ENCODE peak calls at places on chromosomes 7 and 10, in ten cellular contexts. One of them, this sample, is unnamed. For H3K4me1, the result is how much of the 10 kb centered on the place peaks cover.

GRCh38 chr10:33321516-33321915 is 13.0 kb downstream of the NRP1 start:
- DNase-seq in spleen: no peak
- DNase-seq in esophagus squamous epithelium: no peak
- DNase-seq in HCT116: no peak
- DNase-seq in body of pancreas: no peak
- DNase-seq in thyroid gland: no peak
- DNase-seq in stomach: no peak
- DNase-seq in heart left ventricle: no peak
- DNase-seq in uterus: no peak
- DNase-seq in transverse colon: no peak
- DNase-seq in this sample: no peak

GRCh38 chr7:27364344-27364758 is 121.7 kb downstream of the EVX1 start:
- DNase-seq in uterus: peak
- DNase-seq in esophagus squamous epithelium: no peak
- DNase-seq in thyroid gland: peak
- DNase-seq in spleen: no peak
- DNase-seq in stomach: peak
- DNase-seq in HCT116: no peak
- DNase-seq in heart left ventricle: peak
- DNase-seq in body of pancreas: peak
- DNase-seq in transverse colon: peak
- DNase-seq in this sample: peak

GRCh38 chr7:56007891-56008290 is 43.4 kb downstream of the PSPH start:
- DNase-seq in uterus: no peak
- DNase-seq in HCT116: no peak
- DNase-seq in thyroid gland: no peak
- DNase-seq in spleen: no peak
- DNase-seq in esophagus squamous epithelium: no peak
- DNase-seq in heart left ventricle: no peak
- DNase-seq in stomach: no peak
- DNase-seq in transverse colon: no peak
- DNase-seq in body of pancreas: no peak
- DNase-seq in this sample: no peak

GRCh38 chr7:140723002-140723401 is 26.5 kb downstream of the NDUFB2 start:
- DNase-seq in body of pancreas: no peak
- DNase-seq in esophagus squamous epithelium: no peak
- DNase-seq in uterus: no peak
- DNase-seq in thyroid gland: no peak
- DNase-seq in heart left ventricle: no peak
- DNase-seq in transverse colon: no peak
- DNase-seq in stomach: no peak
- DNase-seq in spleen: no peak
- DNase-seq in HCT116: no peak
- DNase-seq in this sample: no peak

GRCh38 chr7:26034386-26034785 is 117.6 kb upstream of the NFE2L3 start:
- DNase-seq in uterus: no peak
- DNase-seq in transverse colon: no peak
- DNase-seq in heart left ventricle: no peak
- DNase-seq in stomach: no peak
- DNase-seq in thyroid gland: no peak
- DNase-seq in body of pancreas: no peak
- DNase-seq in HCT116: no peak
- DNase-seq in esophagus squamous epithelium: no peak
- DNase-seq in spleen: no peak
- DNase-seq in this sample: no peak

GRCh38 chr7:127392182-127392565 is 334 bp downstream of the ZNF800 start:
- DNase-seq in HCT116: no peak
- DNase-seq in thyroid gland: peak
- DNase-seq in stomach: peak
- DNase-seq in esophagus squamous epithelium: peak
- DNase-seq in heart left ventricle: peak
- DNase-seq in spleen: peak
- DNase-seq in uterus: peak
- DNase-seq in transverse colon: peak
- DNase-seq in body of pancreas: peak
- DNase-seq in this sample: peak

GRCh38 chr7:13508586-13508985 is 480.9 kb downstream of the ETV1 start:
- DNase-seq in thyroid gland: no peak
- DNase-seq in stomach: no peak
- DNase-seq in HCT116: no peak
- DNase-seq in body of pancreas: no peak
- DNase-seq in uterus: no peak
- DNase-seq in spleen: no peak
- DNase-seq in heart left ventricle: no peak
- DNase-seq in esophagus squamous epithelium: no peak
- DNase-seq in transverse colon: no peak
- DNase-seq in this sample: no peak

GRCh38 chr10:13001041-13001886 is at the start of gene CCDC3:
- DNase-seq in uterus: peak
- DNase-seq in HCT116: no peak
- DNase-seq in heart left ventricle: no peak
- DNase-seq in transverse colon: no peak
- DNase-seq in thyroid gland: peak
- DNase-seq in body of pancreas: peak
- DNase-seq in esophagus squamous epithelium: no peak
- DNase-seq in stomach: no peak
- DNase-seq in spleen: no peak
- DNase-seq in this sample: no peak

GRCh38 chr7:100673302-100673941 is at the start of gene GNB2:
- DNase-seq in uterus: peak
- DNase-seq in spleen: peak
- DNase-seq in esophagus squamous epithelium: peak
- DNase-seq in transverse colon: peak
- DNase-seq in HCT116: peak
- DNase-seq in heart left ventricle: peak
- DNase-seq in thyroid gland: peak
- DNase-seq in stomach: peak
- DNase-seq in body of pancreas: peak
- DNase-seq in this sample: peak

GRCh38 chr7:137325927-137326326 is 17.6 kb downstream of the PTN start:
- DNase-seq in thyroid gland: no peak
- DNase-seq in heart left ventricle: no peak
- DNase-seq in HCT116: no peak
- DNase-seq in uterus: no peak
- DNase-seq in esophagus squamous epithelium: no peak
- DNase-seq in stomach: no peak
- DNase-seq in body of pancreas: no peak
- DNase-seq in transverse colon: no peak
- DNase-seq in spleen: no peak
- DNase-seq in this sample: no peak

GRCh38 chr10:44065788-44066075 is 319.2 kb downstream of the CXCL12 start:
- DNase-seq in HCT116: no peak
- DNase-seq in body of pancreas: no peak
- DNase-seq in transverse colon: no peak
- DNase-seq in spleen: no peak
- DNase-seq in heart left ventricle: no peak
- DNase-seq in esophagus squamous epithelium: no peak
- DNase-seq in uterus: no peak
- DNase-seq in thyroid gland: no peak
- DNase-seq in stomach: no peak
- DNase-seq in this sample: no peak

GRCh38 chr10:73456187-73456890 is 23.0 kb upstream of the MSS51 start:
- DNase-seq in thyroid gland: no peak
- DNase-seq in body of pancreas: no peak
- DNase-seq in heart left ventricle: no peak
- DNase-seq in HCT116: no peak
- DNase-seq in transverse colon: no peak
- DNase-seq in spleen: no peak
- DNase-seq in uterus: no peak
- DNase-seq in esophagus squamous epithelium: no peak
- DNase-seq in stomach: no peak
- DNase-seq in this sample: no peak

GRCh38 chr7:137771679-137772078 is 75.1 kb downstream of the DGKI start:
- DNase-seq in body of pancreas: no peak
- DNase-seq in spleen: no peak
- DNase-seq in stomach: no peak
- DNase-seq in esophagus squamous epithelium: no peak
- DNase-seq in HCT116: no peak
- DNase-seq in heart left ventricle: no peak
- DNase-seq in uterus: no peak
- DNase-seq in transverse colon: no peak
- DNase-seq in thyroid gland: no peak
- DNase-seq in this sample: no peak

GRCh38 chr7:3120513-3120912 is 76.8 kb upstream of the CARD11 start:
- DNase-seq in stomach: no peak
- DNase-seq in transverse colon: no peak
- DNase-seq in spleen: no peak
- DNase-seq in heart left ventricle: no peak
- DNase-seq in thyroid gland: no peak
- DNase-seq in uterus: no peak
- DNase-seq in body of pancreas: no peak
- DNase-seq in esophagus squamous epithelium: no peak
- DNase-seq in HCT116: no peak
- DNase-seq in this sample: no peak

GRCh38 chr10:122159159-122159970 is 111.7 kb upstream of the BTBD16 start:
- DNase-seq in esophagus squamous epithelium: no peak
- DNase-seq in uterus: no peak
- DNase-seq in spleen: peak
- DNase-seq in stomach: no peak
- DNase-seq in body of pancreas: no peak
- DNase-seq in heart left ventricle: no peak
- DNase-seq in thyroid gland: peak
- DNase-seq in HCT116: no peak
- DNase-seq in transverse colon: no peak
- DNase-seq in this sample: no peak

DNA sequence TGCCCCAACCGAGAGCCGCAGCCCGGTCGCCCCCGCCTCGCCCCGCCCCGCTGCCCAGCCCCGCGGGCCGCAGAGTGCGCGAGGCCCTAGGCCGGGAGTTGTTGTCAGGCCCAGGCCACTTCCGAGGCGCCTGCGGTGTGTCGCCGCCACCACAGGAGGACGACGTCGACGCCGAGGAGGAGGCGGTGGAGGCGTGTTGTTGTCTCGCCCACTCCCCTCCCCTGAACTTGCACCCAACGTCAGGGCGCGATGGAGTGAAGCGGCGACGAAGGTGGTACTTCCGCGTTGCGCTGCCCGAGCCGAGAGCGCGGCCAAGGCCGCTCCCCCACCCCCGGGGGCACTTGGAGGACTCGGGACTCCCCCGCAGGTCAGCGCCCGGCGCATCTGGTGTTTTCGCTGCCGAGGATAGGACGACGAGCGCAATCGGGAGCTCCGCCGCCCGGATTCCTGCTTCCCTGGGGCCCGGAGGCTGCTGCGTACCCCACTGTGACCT is at the start of gene CDK13:
- DNase-seq in thyroid gland: peak
- DNase-seq in spleen: peak
- DNase-seq in uterus: peak
- DNase-seq in body of pancreas: peak
- DNase-seq in heart left ventricle: peak
- DNase-seq in esophagus squamous epithelium: peak
- DNase-seq in stomach: peak
- DNase-seq in HCT116: peak
- DNase-seq in transverse colon: peak
- DNase-seq in this sample: peak
- TF ChIP-seq CTCF in thyroid gland: no peak
- TF ChIP-seq CTCF in spleen: peak
- TF ChIP-seq CTCF in uterus: no peak
- TF ChIP-seq CTCF in body of pancreas: no peak
- TF ChIP-seq CTCF in heart left ventricle: no peak
- TF ChIP-seq CTCF in esophagus squamous epithelium: no peak
- TF ChIP-seq CTCF in stomach: no peak
- TF ChIP-seq CTCF in HCT116: no peak
- TF ChIP-seq CTCF in transverse colon: no peak
- TF ChIP-seq CTCF in this sample: no peak

DNA sequence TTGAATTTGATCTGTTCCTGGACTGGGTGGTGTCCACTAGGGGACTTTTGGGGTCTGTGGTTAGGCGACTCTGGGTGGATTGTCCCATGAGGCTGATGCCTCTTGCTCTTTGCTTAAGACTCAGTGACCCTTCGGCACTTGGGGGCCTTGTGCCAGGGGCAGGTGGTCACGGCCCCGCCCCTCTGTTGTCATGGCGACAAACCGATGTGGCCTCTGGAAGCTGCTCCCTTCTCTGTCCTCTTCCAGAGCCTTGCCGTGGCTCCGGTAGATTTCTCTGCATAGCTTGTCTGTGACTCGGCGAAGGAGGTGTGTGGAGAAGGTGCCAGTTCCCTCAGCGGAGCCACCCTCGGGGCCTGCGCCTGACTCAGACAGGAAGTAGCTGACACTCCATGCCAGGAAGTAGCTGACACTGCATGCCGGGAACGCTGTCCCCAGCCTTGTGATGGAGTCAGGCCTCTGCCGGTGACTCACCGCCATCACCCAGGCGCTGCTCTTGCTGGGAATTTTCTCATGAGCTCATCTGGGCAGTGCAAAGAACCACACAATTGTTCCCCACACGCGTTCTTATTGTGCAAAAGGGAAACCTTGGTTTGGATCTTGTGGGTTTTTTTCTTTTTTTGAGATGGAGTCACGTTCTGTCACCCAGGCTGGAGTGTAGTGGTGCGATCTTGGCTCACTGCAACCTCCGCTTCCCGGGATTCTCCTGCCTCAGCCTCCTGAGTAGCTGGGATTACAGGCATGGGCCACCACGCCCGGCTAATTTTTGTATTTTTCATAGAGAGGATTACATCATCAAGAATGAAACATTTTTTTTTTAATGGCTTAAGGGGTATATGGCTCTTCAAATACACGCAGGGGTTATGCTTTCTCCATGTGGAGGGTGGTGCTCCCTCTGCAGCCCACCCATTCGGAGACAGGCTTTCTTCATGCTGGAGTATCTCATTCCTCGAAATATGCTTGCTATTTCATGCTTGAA is 72.6 kb downstream of the PFKFB3 start:
- DNase-seq in body of pancreas: peak
- DNase-seq in spleen: peak
- DNase-seq in transverse colon: peak
- DNase-seq in heart left ventricle: peak
- DNase-seq in uterus: peak
- DNase-seq in HCT116: peak
- DNase-seq in stomach: peak
- DNase-seq in thyroid gland: peak
- DNase-seq in esophagus squamous epithelium: peak
- DNase-seq in this sample: peak
- TF ChIP-seq POLR2A in body of pancreas: no peak
- TF ChIP-seq POLR2A in spleen: no peak
- TF ChIP-seq POLR2A in transverse colon: peak
- TF ChIP-seq POLR2A in heart left ventricle: peak
- TF ChIP-seq POLR2A in uterus: no peak
- TF ChIP-seq POLR2A in HCT116: peak
- TF ChIP-seq POLR2A in stomach: no peak
- TF ChIP-seq POLR2A in thyroid gland: no peak
- TF ChIP-seq POLR2A in esophagus squamous epithelium: no peak
- TF ChIP-seq POLR2A in this sample: peak

GRCh38 chr10:95268438-95268837 is 22.4 kb downstream of the PDLIM1 start:
- DNase-seq in heart left ventricle: peak
- DNase-seq in uterus: peak
- DNase-seq in stomach: no peak
- DNase-seq in thyroid gland: no peak
- DNase-seq in esophagus squamous epithelium: no peak
- DNase-seq in body of pancreas: no peak
- DNase-seq in HCT116: no peak
- DNase-seq in spleen: no peak
- DNase-seq in transverse colon: no peak
- DNase-seq in this sample: no peak
- H3K4me1 ChIP-seq in heart left ventricle: under half
- H3K4me1 ChIP-seq in uterus: under half
- H3K4me1 ChIP-seq in stomach: under half
- H3K4me1 ChIP-seq in thyroid gland: under half
- H3K4me1 ChIP-seq in esophagus squamous epithelium: half or more
- H3K4me1 ChIP-seq in body of pancreas: under half
- H3K4me1 ChIP-seq in HCT116: under half
- H3K4me1 ChIP-seq in spleen: under half
- H3K4me1 ChIP-seq in transverse colon: half or more
- H3K4me1 ChIP-seq in this sample: under half

GRCh38 chr10:69636626-69637550 is 6.8 kb downstream of the FAM241B start:
- DNase-seq in uterus: no peak
- DNase-seq in stomach: peak
- DNase-seq in heart left ventricle: no peak
- DNase-seq in thyroid gland: peak
- DNase-seq in transverse colon: peak
- DNase-seq in body of pancreas: peak
- DNase-seq in esophagus squamous epithelium: no peak
- DNase-seq in HCT116: peak
- DNase-seq in spleen: peak
- DNase-seq in this sample: no peak
- TF ChIP-seq CTCF in uterus: no peak
- TF ChIP-seq CTCF in stomach: peak
- TF ChIP-seq CTCF in heart left ventricle: no peak
- TF ChIP-seq CTCF in thyroid gland: no peak
- TF ChIP-seq CTCF in transverse colon: no peak
- TF ChIP-seq CTCF in body of pancreas: no peak
- TF ChIP-seq CTCF in esophagus squamous epithelium: peak
- TF ChIP-seq CTCF in HCT116: peak
- TF ChIP-seq CTCF in spleen: no peak
- TF ChIP-seq CTCF in this sample: no peak

This sample was measured in adrenal gland.